ENCODE peak calls at places on chromosomes 13 and 19, in ten cellular contexts. F is naive B cell, G is fibroblast of mammary gland, T is brain microvascular endothelial cell, X is left kidney, E is iPS-NIHi11, C is HEK293T, V is iris pigment epithelial cell, B is HL-60, S is D341Med. Q is an unnamed sample.

GRCh38 chr19:50551713-50552187 is 16.5 kb downstream of the LRRC4B start:
- DNase-seq in F (no peak), G (no peak), T (no peak), X (peak), E (no peak), C (no peak), V (no peak), B (no peak), S (no peak), Q (no peak)

GRCh38 chr13:106337096-106337495 is 198.4 kb downstream of the EFNB2 start:
- DNase-seq in F (no peak), G (peak), T (no peak), X (no peak), E (no peak), C (no peak), V (peak), B (no peak), S (no peak), Q (no peak)

GRCh38 chr13:98591721-98592352 is 14.9 kb upstream of the STK24 start:
- DNase-seq in F (no peak), G (no peak), T (no peak), X (no peak), E (no peak), C (no peak), V (no peak), B (no peak), S (no peak), Q (no peak)

GRCh38 chr13:91313103-91313502 is 34.4 kb upstream of the MIR17HG start:
- DNase-seq in F (peak), G (peak), T (peak), X (peak), E (peak), C (peak), V (peak), B (no peak), S (peak), Q (peak)

GRCh38 chr19:46056536-46056935 is 15.7 kb upstream of the IGFL4 start:
- DNase-seq in F (no peak), G (no peak), T (no peak), X (no peak), E (no peak), C (no peak), V (no peak), B (no peak), S (no peak), Q (no peak)

GRCh38 chr19:3970313-3970807 is 539 bp downstream of the DAPK3 start:
- DNase-seq in F (no peak), G (no peak), T (no peak), X (peak), E (no peak), C (no peak), V (no peak), B (no peak), S (no peak), Q (no peak)

GRCh38 chr19:56671613-56671994 is at the start of gene ZNF835:
- DNase-seq in F (peak), G (peak), T (peak), X (peak), E (no peak), C (no peak), V (peak), B (peak), S (peak), Q (peak)

GRCh38 chr13:97629601-97630272 is 195.8 kb downstream of the RAP2A start:
- DNase-seq in F (no peak), G (no peak), T (no peak), X (peak), E (peak), C (no peak), V (no peak), B (no peak), S (no peak), Q (no peak)

GRCh38 chr13:77565635-77566034 is 30.1 kb downstream of the SCEL start:
- DNase-seq in F (peak), G (peak), T (peak), X (peak), E (peak), C (peak), V (peak), B (no peak), S (peak), Q (peak)

GRCh38 chr13:42996584-42996983 is 4.5 kb upstream of the EPSTI1 start:
- DNase-seq in F (no peak), G (peak), T (peak), X (no peak), E (no peak), C (no peak), V (peak), B (peak), S (no peak), Q (peak)

GRCh38 chr13:25920931-25921330 is 130.9 kb downstream of the SHISA2 start:
- DNase-seq in F (no peak), G (no peak), T (peak), X (peak), E (no peak), C (no peak), V (no peak), B (no peak), S (no peak), Q (no peak)

GRCh38 chr13:102280366-102280765 is 121.5 kb downstream of the FGF14 start:
- DNase-seq in F (no peak), G (no peak), T (no peak), X (peak), E (no peak), C (no peak), V (peak), B (no peak), S (no peak), Q (no peak)

GRCh38 chr13:70816853-70817252 is 708.6 kb upstream of the KLHL1 start:
- DNase-seq in F (no peak), G (no peak), T (peak), X (no peak), E (no peak), C (no peak), V (peak), B (no peak), S (no peak), Q (no peak)

GRCh38 chr19:34828156-34828555 is 55.1 kb upstream of the ZNF599 start:
- DNase-seq in F (no peak), G (no peak), T (no peak), X (no peak), E (no peak), C (no peak), V (no peak), B (no peak), S (no peak), Q (no peak)

GRCh38 chr19:19433666-19434213 is 28.3 kb downstream of the GATAD2A start:
- DNase-seq in F (no peak), G (no peak), T (no peak), X (peak), E (no peak), C (no peak), V (no peak), B (no peak), S (no peak), Q (no peak)

GRCh38 chr19:13839938-13840750 is 36.8 kb upstream of the NANOS3 start:
- DNase-seq in F (peak), G (peak), T (no peak), X (no peak), E (no peak), C (no peak), V (no peak), B (no peak), S (peak), Q (peak)

GRCh38 chr13:108897955-108898354 is 268.5 kb downstream of the MYO16 start:
- DNase-seq in F (no peak), G (peak), T (no peak), X (no peak), E (no peak), C (no peak), V (peak), B (no peak), S (no peak), Q (no peak)

GRCh38 chr13:80664930-80665329 is 324.0 kb upstream of the SPRY2 start:
- DNase-seq in F (no peak), G (no peak), T (no peak), X (no peak), E (no peak), C (no peak), V (peak), B (no peak), S (no peak), Q (no peak)

GRCh38 chr19:12792048-12792852 is 964 bp downstream of the JUNB start:
- DNase-seq in F (peak), G (peak), T (no peak), X (peak), E (no peak), C (no peak), V (peak), B (no peak), S (peak), Q (peak)

GRCh38 chr19:11982526-11982925 is 17.7 kb downstream of the ZNF763 start:
- DNase-seq in F (no peak), G (peak), T (peak), X (no peak), E (no peak), C (no peak), V (no peak), B (no peak), S (no peak), Q (no peak)

GRCh38 chr13:78460176-78460575 is 143.2 kb downstream of the POU4F1 start:
- DNase-seq in F (no peak), G (no peak), T (no peak), X (no peak), E (no peak), C (no peak), V (no peak), B (peak), S (no peak), Q (no peak)

GRCh38 chr13:113298001-113298945 is 1.2 kb downstream of the LAMP1 start:
- DNase-seq in F (no peak), G (peak), T (no peak), X (peak), E (no peak), C (no peak), V (peak), B (no peak), S (no peak), Q (no peak)

GRCh38 chr13:27654816-27655215 is 33.1 kb downstream of the POLR1D start:
- DNase-seq in F (no peak), G (no peak), T (no peak), X (no peak), E (no peak), C (no peak), V (no peak), B (no peak), S (no peak), Q (no peak)

GRCh38 chr19:35549174-35549788 is 3.9 kb downstream of the TMEM147 start:
- DNase-seq in F (peak), G (peak), T (peak), X (peak), E (peak), C (peak), V (peak), B (peak), S (peak), Q (peak)

GRCh38 chr19:955803-956746 is 28.1 kb upstream of the WDR18 start:
- DNase-seq in F (no peak), G (no peak), T (no peak), X (peak), E (peak), C (no peak), V (no peak), B (no peak), S (no peak), Q (no peak)

GRCh38 chr19:36379510-36379819 is 464 bp upstream of the ZFP14 start:
- DNase-seq in F (no peak), G (no peak), T (no peak), X (no peak), E (no peak), C (no peak), V (no peak), B (no peak), S (no peak), Q (no peak)

GRCh38 chr13:45015300-45015699 is 26.0 kb downstream of the GPALPP1 start:
- DNase-seq in F (no peak), G (peak), T (no peak), X (no peak), E (no peak), C (no peak), V (peak), B (no peak), S (no peak), Q (no peak)

GRCh38 chr19:34316741-34317241 is 48.2 kb upstream of the GPI start:
- DNase-seq in F (no peak), G (peak), T (peak), X (no peak), E (no peak), C (no peak), V (peak), B (no peak), S (no peak), Q (peak)

GRCh38 chr13:87498681-87499080 is 172.5 kb upstream of the SLITRK5 start:
- DNase-seq in F (no peak), G (no peak), T (no peak), X (peak), E (peak), C (peak), V (peak), B (no peak), S (no peak), Q (no peak)

GRCh38 chr13:28494861-28495585 is at the start of gene FLT1:
- DNase-seq in F (peak), G (no peak), T (no peak), X (peak), E (peak), C (peak), V (peak), B (no peak), S (peak), Q (peak)

GRCh38 chr13:34466301-34466700 is 475.8 kb upstream of the NBEA start:
- DNase-seq in F (no peak), G (no peak), T (no peak), X (no peak), E (no peak), C (no peak), V (no peak), B (no peak), S (no peak), Q (no peak)

GRCh38 chr13:84821261-84821660 is 939.0 kb upstream of the SLITRK1 start:
- DNase-seq in F (no peak), G (no peak), T (no peak), X (peak), E (no peak), C (peak), V (peak), B (no peak), S (no peak), Q (no peak)

GRCh38 chr13:103101902-103102301 is 35.7 kb upstream of the SLC10A2 start:
- DNase-seq in F (no peak), G (no peak), T (no peak), X (no peak), E (no peak), C (no peak), V (no peak), B (no peak), S (no peak), Q (no peak)

GRCh38 chr19:55257461-55258411 is 1.1 kb downstream of the PPP6R1 start:
- DNase-seq in F (no peak), G (peak), T (peak), X (peak), E (peak), C (peak), V (peak), B (no peak), S (no peak), Q (no peak)

GRCh38 chr13:113901231-113901630 is 37.4 kb upstream of the GAS6 start:
- DNase-seq in F (no peak), G (peak), T (no peak), X (peak), E (no peak), C (no peak), V (peak), B (no peak), S (peak), Q (no peak)

Q was measured in fibroblast of gingiva.